ENCODE peak calls at places on chromosomes 5 and 9, in six cellular contexts. One of them, this sample, is unnamed.

GRCh38 chr5:61245486-61245885 is 83.2 kb upstream of the SMIM15 start:
- DNase-seq in adipocyte: peak
- DNase-seq in endodermal cell: no peak
- DNase-seq in fibroblast of lung: peak
- DNase-seq in mammary epithelial cell: peak
- DNase-seq in GM23248: peak
- DNase-seq in this sample: no peak

GRCh38 chr9:4315582-4316215 is 15.8 kb upstream of the GLIS3 start:
- DNase-seq in adipocyte: peak
- DNase-seq in endodermal cell: peak
- DNase-seq in fibroblast of lung: peak
- DNase-seq in mammary epithelial cell: peak
- DNase-seq in GM23248: peak
- DNase-seq in this sample: peak

GRCh38 chr5:157303667-157304327 is 37.9 kb downstream of the CYFIP2 start:
- DNase-seq in adipocyte: no peak
- DNase-seq in endodermal cell: peak
- DNase-seq in fibroblast of lung: no peak
- DNase-seq in mammary epithelial cell: no peak
- DNase-seq in GM23248: no peak
- DNase-seq in this sample: peak

GRCh38 chr5:26486631-26487030 is 551.8 kb downstream of the CDH9 start:
- DNase-seq in adipocyte: no peak
- DNase-seq in endodermal cell: no peak
- DNase-seq in fibroblast of lung: no peak
- DNase-seq in mammary epithelial cell: no peak
- DNase-seq in GM23248: no peak
- DNase-seq in this sample: no peak

GRCh38 chr9:74322661-74323314 is 174.3 kb upstream of the RORB start:
- DNase-seq in adipocyte: no peak
- DNase-seq in endodermal cell: no peak
- DNase-seq in fibroblast of lung: no peak
- DNase-seq in mammary epithelial cell: no peak
- DNase-seq in GM23248: no peak
- DNase-seq in this sample: peak

GRCh38 chr9:112033237-112034215 is 136.9 kb downstream of the UGCG start:
- DNase-seq in adipocyte: no peak
- DNase-seq in endodermal cell: peak
- DNase-seq in fibroblast of lung: no peak
- DNase-seq in mammary epithelial cell: no peak
- DNase-seq in GM23248: no peak
- DNase-seq in this sample: no peak

GRCh38 chr9:69093471-69094103 is 58.0 kb downstream of the FXN start:
- DNase-seq in adipocyte: no peak
- DNase-seq in endodermal cell: no peak
- DNase-seq in fibroblast of lung: no peak
- DNase-seq in mammary epithelial cell: no peak
- DNase-seq in GM23248: no peak
- DNase-seq in this sample: no peak

GRCh38 chr9:9820411-9820810 is 792.4 kb downstream of the PTPRD start:
- DNase-seq in adipocyte: no peak
- DNase-seq in endodermal cell: no peak
- DNase-seq in fibroblast of lung: peak
- DNase-seq in mammary epithelial cell: no peak
- DNase-seq in GM23248: no peak
- DNase-seq in this sample: no peak

GRCh38 chr5:80926536-80926935 is 33.6 kb upstream of the RASGRF2 start:
- DNase-seq in adipocyte: no peak
- DNase-seq in endodermal cell: no peak
- DNase-seq in fibroblast of lung: no peak
- DNase-seq in mammary epithelial cell: no peak
- DNase-seq in GM23248: no peak
- DNase-seq in this sample: peak

GRCh38 chr9:72886386-72886785 is 66.5 kb downstream of the ALDH1A1 start:
- DNase-seq in adipocyte: no peak
- DNase-seq in endodermal cell: no peak
- DNase-seq in fibroblast of lung: no peak
- DNase-seq in mammary epithelial cell: no peak
- DNase-seq in GM23248: no peak
- DNase-seq in this sample: no peak

GRCh38 chr5:103514381-103514780 is 48.2 kb downstream of the NUDT12 start:
- DNase-seq in adipocyte: no peak
- DNase-seq in endodermal cell: no peak
- DNase-seq in fibroblast of lung: no peak
- DNase-seq in mammary epithelial cell: no peak
- DNase-seq in GM23248: no peak
- DNase-seq in this sample: no peak

GRCh38 chr5:66284588-66285342 is 140.7 kb downstream of the SREK1 start:
- DNase-seq in adipocyte: no peak
- DNase-seq in endodermal cell: no peak
- DNase-seq in fibroblast of lung: no peak
- DNase-seq in mammary epithelial cell: no peak
- DNase-seq in GM23248: no peak
- DNase-seq in this sample: no peak

GRCh38 chr5:8458038-8458383 is 589.1 kb downstream of the MTRR start:
- DNase-seq in adipocyte: no peak
- DNase-seq in endodermal cell: no peak
- DNase-seq in fibroblast of lung: peak
- DNase-seq in mammary epithelial cell: peak
- DNase-seq in GM23248: peak
- DNase-seq in this sample: no peak

GRCh38 chr5:16733597-16733996 is 116.8 kb upstream of the RETREG1 start:
- DNase-seq in adipocyte: no peak
- DNase-seq in endodermal cell: peak
- DNase-seq in fibroblast of lung: no peak
- DNase-seq in mammary epithelial cell: no peak
- DNase-seq in GM23248: no peak
- DNase-seq in this sample: peak

GRCh38 chr5:78467744-78468357 is 107.4 kb downstream of the SCAMP1 start:
- DNase-seq in adipocyte: peak
- DNase-seq in endodermal cell: no peak
- DNase-seq in fibroblast of lung: peak
- DNase-seq in mammary epithelial cell: peak
- DNase-seq in GM23248: peak
- DNase-seq in this sample: peak

GRCh38 chr9:98547606-98548005 is 161.1 kb downstream of the GABBR2 start:
- DNase-seq in adipocyte: no peak
- DNase-seq in endodermal cell: no peak
- DNase-seq in fibroblast of lung: peak
- DNase-seq in mammary epithelial cell: no peak
- DNase-seq in GM23248: no peak
- DNase-seq in this sample: no peak

GRCh38 chr5:78888580-78889187 is 96.4 kb downstream of the ARSB start:
- DNase-seq in adipocyte: no peak
- DNase-seq in endodermal cell: no peak
- DNase-seq in fibroblast of lung: no peak
- DNase-seq in mammary epithelial cell: no peak
- DNase-seq in GM23248: peak
- DNase-seq in this sample: no peak

GRCh38 chr9:106921341-106921899 is 58.5 kb downstream of the ZNF462 start:
- DNase-seq in adipocyte: peak
- DNase-seq in endodermal cell: peak
- DNase-seq in fibroblast of lung: peak
- DNase-seq in mammary epithelial cell: no peak
- DNase-seq in GM23248: peak
- DNase-seq in this sample: peak

GRCh38 chr9:134224130-134224826 is 59.9 kb upstream of the RNU6ATAC start:
- DNase-seq in adipocyte: no peak
- DNase-seq in endodermal cell: no peak
- DNase-seq in fibroblast of lung: no peak
- DNase-seq in mammary epithelial cell: no peak
- DNase-seq in GM23248: no peak
- DNase-seq in this sample: no peak

GRCh38 chr9:13213998-13214397 is 65.5 kb downstream of the MPDZ start:
- DNase-seq in adipocyte: no peak
- DNase-seq in endodermal cell: no peak
- DNase-seq in fibroblast of lung: no peak
- DNase-seq in mammary epithelial cell: no peak
- DNase-seq in GM23248: no peak
- DNase-seq in this sample: no peak

GRCh38 chr5:174177976-174178600 is 132.6 kb downstream of the NSG2 start:
- DNase-seq in adipocyte: no peak
- DNase-seq in endodermal cell: peak
- DNase-seq in fibroblast of lung: no peak
- DNase-seq in mammary epithelial cell: no peak
- DNase-seq in GM23248: no peak
- DNase-seq in this sample: no peak

GRCh38 chr5:89703799-89704198 is 705.8 kb downstream of the CETN3 start:
- DNase-seq in adipocyte: no peak
- DNase-seq in endodermal cell: no peak
- DNase-seq in fibroblast of lung: peak
- DNase-seq in mammary epithelial cell: no peak
- DNase-seq in GM23248: no peak
- DNase-seq in this sample: peak

GRCh38 chr9:114154597-114155102 is 687 bp upstream of the COL27A1 start:
- DNase-seq in adipocyte: no peak
- DNase-seq in endodermal cell: no peak
- DNase-seq in fibroblast of lung: peak
- DNase-seq in mammary epithelial cell: peak
- DNase-seq in GM23248: peak
- DNase-seq in this sample: no peak

DNA sequence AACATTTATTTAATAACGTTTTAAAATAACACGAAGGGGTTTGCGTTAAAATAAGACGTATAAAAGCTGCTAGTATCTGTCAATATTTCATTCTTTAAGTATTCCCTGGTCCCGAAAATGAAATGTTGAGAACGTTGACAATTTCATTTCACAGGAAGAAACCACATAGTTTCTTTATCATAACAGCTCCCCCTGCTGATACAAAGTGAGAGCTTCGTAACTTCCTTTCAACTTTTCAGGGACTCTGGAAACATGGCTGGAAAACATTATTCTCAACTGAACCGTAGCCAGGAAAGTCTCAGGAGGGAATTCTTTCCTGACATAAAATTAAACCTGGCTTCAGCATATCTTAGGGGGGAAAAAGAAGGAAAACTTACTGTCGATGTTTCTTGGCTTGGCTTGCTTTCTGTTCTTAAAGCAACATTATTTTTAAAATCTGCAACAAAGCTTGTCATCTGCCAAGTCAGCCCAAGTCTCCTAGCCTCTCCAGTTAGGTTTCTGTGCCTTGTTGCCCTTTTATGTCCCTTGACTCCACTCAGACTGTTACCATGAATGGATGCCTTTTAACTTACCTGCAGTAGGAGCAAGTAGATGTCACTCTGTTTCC is 122.9 kb upstream of the DAB2 start:
- DNase-seq in adipocyte: peak
- DNase-seq in endodermal cell: no peak
- DNase-seq in fibroblast of lung: peak
- DNase-seq in mammary epithelial cell: peak
- DNase-seq in GM23248: peak
- DNase-seq in this sample: peak
- H3K9ac ChIP-seq in adipocyte: peak
- H3K9ac ChIP-seq in endodermal cell: no peak
- H3K9ac ChIP-seq in fibroblast of lung: no peak
- H3K9ac ChIP-seq in mammary epithelial cell: no peak
- H3K9ac ChIP-seq in GM23248: peak
- H3K9ac ChIP-seq in this sample: no peak

GRCh38 chr9:127809002-127809561 is 6.4 kb downstream of the FPGS start:
- DNase-seq in adipocyte: no peak
- DNase-seq in endodermal cell: no peak
- DNase-seq in fibroblast of lung: no peak
- DNase-seq in mammary epithelial cell: no peak
- DNase-seq in GM23248: no peak
- DNase-seq in this sample: no peak
- H3K9ac ChIP-seq in adipocyte: peak
- H3K9ac ChIP-seq in endodermal cell: no peak
- H3K9ac ChIP-seq in fibroblast of lung: no peak
- H3K9ac ChIP-seq in mammary epithelial cell: no peak
- H3K9ac ChIP-seq in GM23248: no peak
- H3K9ac ChIP-seq in this sample: no peak

DNA sequence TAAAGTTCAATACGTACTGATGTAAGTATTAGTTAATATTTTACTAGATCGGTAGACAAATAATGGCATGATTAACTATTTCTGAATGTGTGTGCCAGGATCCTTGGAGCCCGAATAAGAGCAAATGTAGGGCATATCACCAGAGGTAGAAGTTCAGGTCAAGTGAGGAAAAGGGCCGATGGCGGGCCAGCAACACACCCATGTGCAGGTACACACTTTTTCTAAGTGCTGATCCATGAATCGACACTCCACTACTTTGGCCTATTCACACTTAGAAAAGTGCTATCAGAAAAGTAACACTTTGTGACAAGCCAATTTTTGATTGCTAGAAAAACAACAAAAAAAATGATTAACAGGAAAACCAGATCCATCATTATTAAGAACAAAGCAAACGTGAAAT is 150.3 kb downstream of the AUH start:
- DNase-seq in adipocyte: no peak
- DNase-seq in endodermal cell: no peak
- DNase-seq in fibroblast of lung: no peak
- DNase-seq in mammary epithelial cell: no peak
- DNase-seq in GM23248: no peak
- DNase-seq in this sample: no peak
- H3K9ac ChIP-seq in adipocyte: peak
- H3K9ac ChIP-seq in endodermal cell: no peak
- H3K9ac ChIP-seq in fibroblast of lung: no peak
- H3K9ac ChIP-seq in mammary epithelial cell: no peak
- H3K9ac ChIP-seq in GM23248: peak
- H3K9ac ChIP-seq in this sample: no peak

GRCh38 chr5:142360051-142360498 is 35.3 kb upstream of the SPRY4 start:
- DNase-seq in adipocyte: no peak
- DNase-seq in endodermal cell: peak
- DNase-seq in fibroblast of lung: no peak
- DNase-seq in mammary epithelial cell: no peak
- DNase-seq in GM23248: no peak
- DNase-seq in this sample: no peak

GRCh38 chr5:142363619-142363963 is 38.8 kb upstream of the SPRY4 start:
- DNase-seq in adipocyte: no peak
- DNase-seq in endodermal cell: no peak
- DNase-seq in fibroblast of lung: no peak
- DNase-seq in mammary epithelial cell: no peak
- DNase-seq in GM23248: no peak
- DNase-seq in this sample: no peak

GRCh38 chr5:142358121-142358520 is 33.3 kb upstream of the SPRY4 start:
- DNase-seq in adipocyte: no peak
- DNase-seq in endodermal cell: peak
- DNase-seq in fibroblast of lung: no peak
- DNase-seq in mammary epithelial cell: no peak
- DNase-seq in GM23248: no peak
- DNase-seq in this sample: no peak

GRCh38 chr5:142358648-142359047 is 33.8 kb upstream of the SPRY4 start:
- DNase-seq in adipocyte: no peak
- DNase-seq in endodermal cell: no peak
- DNase-seq in fibroblast of lung: no peak
- DNase-seq in mammary epithelial cell: no peak
- DNase-seq in GM23248: no peak
- DNase-seq in this sample: no peak

DNA sequence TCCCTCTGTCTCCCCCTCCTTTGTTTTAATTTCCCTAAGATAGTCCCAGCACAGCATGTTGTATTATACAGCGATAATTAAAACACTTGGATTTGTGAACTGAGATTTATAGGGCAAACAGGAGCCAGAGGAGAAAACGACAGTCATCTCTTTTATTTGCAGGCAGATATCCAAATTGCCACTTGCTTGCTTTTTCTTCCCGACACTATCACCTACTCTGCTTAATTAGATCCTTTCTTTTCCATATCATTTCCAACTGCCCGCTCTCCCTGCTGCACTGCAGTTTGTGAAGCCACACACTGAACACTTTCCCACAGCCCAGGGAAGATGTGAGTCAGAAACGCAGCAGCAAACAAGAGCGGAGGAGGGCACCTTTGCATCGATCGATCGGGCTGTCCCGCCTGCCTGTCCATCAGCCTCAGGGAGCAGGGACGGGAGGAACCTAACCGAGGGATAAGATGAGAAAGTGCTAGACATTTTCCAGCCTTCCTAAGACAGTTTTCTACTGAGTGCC is 35.8 kb upstream of the SPRY4 start:
- DNase-seq in adipocyte: peak
- DNase-seq in endodermal cell: peak
- DNase-seq in fibroblast of lung: peak
- DNase-seq in mammary epithelial cell: no peak
- DNase-seq in GM23248: peak
- DNase-seq in this sample: peak
- H3K9ac ChIP-seq in adipocyte: peak
- H3K9ac ChIP-seq in endodermal cell: peak
- H3K9ac ChIP-seq in fibroblast of lung: no peak
- H3K9ac ChIP-seq in mammary epithelial cell: no peak
- H3K9ac ChIP-seq in GM23248: no peak
- H3K9ac ChIP-seq in this sample: no peak

This sample was measured in neural progenitor cell.